ENCODE peak calls at places on chromosomes 1 and 21, in six cellular contexts. One of them, this sample, is unnamed.
A peak's percentile ranks its signal among the peaks of the same experiment; 100 is the strongest.

GRCh38 chr1:186775881-186776560 is 52.7 kb upstream of the PLA2G4A start:
- DNase-seq in substantia nigra: no peak
- DNase-seq in activated CD4-positive, alpha-beta T cell treated with anti-CD3 and anti-CD28 coated beads for 24 hours: no peak
- DNase-seq in LoVo: no peak
- DNase-seq in body of pancreas: no peak
- DNase-seq in kidney glomerular epithelial cell: no peak
- DNase-seq in this sample: no peak

GRCh38 chr1:167651161-167651693 is 21.2 kb downstream of the RCSD1 start:
- DNase-seq in substantia nigra: no peak
- DNase-seq in body of pancreas: no peak
- DNase-seq in LoVo: no peak
- DNase-seq in activated CD4-positive, alpha-beta T cell treated with anti-CD3 and anti-CD28 coated beads for 24 hours: no peak
- DNase-seq in kidney glomerular epithelial cell: no peak
- DNase-seq in this sample: no peak

GRCh38 chr1:11492235-11492634 is 13.3 kb downstream of the DISP3 start:
- DNase-seq in activated CD4-positive, alpha-beta T cell treated with anti-CD3 and anti-CD28 coated beads for 24 hours: no peak
- DNase-seq in LoVo: no peak
- DNase-seq in kidney glomerular epithelial cell: no peak
- DNase-seq in body of pancreas: no peak
- DNase-seq in substantia nigra: no peak
- DNase-seq in this sample: no peak

GRCh38 chr1:37663426-37664000 is 28.8 kb upstream of the CDCA8 start:
- DNase-seq in body of pancreas: no peak
- DNase-seq in substantia nigra: no peak
- DNase-seq in activated CD4-positive, alpha-beta T cell treated with anti-CD3 and anti-CD28 coated beads for 24 hours: no peak
- DNase-seq in LoVo: no peak
- DNase-seq in kidney glomerular epithelial cell: no peak
- DNase-seq in this sample: no peak

GRCh38 chr1:116906812-116907211 is 2.9 kb upstream of the PTGFRN start:
- DNase-seq in kidney glomerular epithelial cell: no peak
- DNase-seq in substantia nigra: no peak
- DNase-seq in LoVo: no peak
- DNase-seq in body of pancreas: no peak
- DNase-seq in activated CD4-positive, alpha-beta T cell treated with anti-CD3 and anti-CD28 coated beads for 24 hours: no peak
- DNase-seq in this sample: no peak

GRCh38 chr1:61853545-61853944 is 111.3 kb downstream of the PATJ start:
- DNase-seq in kidney glomerular epithelial cell: no peak
- DNase-seq in activated CD4-positive, alpha-beta T cell treated with anti-CD3 and anti-CD28 coated beads for 24 hours: no peak
- DNase-seq in LoVo: no peak
- DNase-seq in body of pancreas: no peak
- DNase-seq in substantia nigra: no peak
- DNase-seq in this sample: no peak

GRCh38 chr1:33390550-33390949 is 40.3 kb downstream of the PHC2 start:
- DNase-seq in substantia nigra: no peak
- DNase-seq in kidney glomerular epithelial cell: no peak
- DNase-seq in LoVo: no peak
- DNase-seq in activated CD4-positive, alpha-beta T cell treated with anti-CD3 and anti-CD28 coated beads for 24 hours: no peak
- DNase-seq in body of pancreas: no peak
- DNase-seq in this sample: no peak

GRCh38 chr1:235411489-235412486 is 44.6 kb downstream of the TBCE start:
- DNase-seq in body of pancreas: peak; percentile 16
- DNase-seq in kidney glomerular epithelial cell: no peak
- DNase-seq in activated CD4-positive, alpha-beta T cell treated with anti-CD3 and anti-CD28 coated beads for 24 hours: no peak
- DNase-seq in LoVo: peak; percentile 17
- DNase-seq in substantia nigra: no peak
- DNase-seq in this sample: peak; percentile 68

GRCh38 chr1:213122514-213122929 is 71.5 kb downstream of the RPS6KC1 start:
- DNase-seq in LoVo: peak; percentile 59
- DNase-seq in activated CD4-positive, alpha-beta T cell treated with anti-CD3 and anti-CD28 coated beads for 24 hours: no peak
- DNase-seq in substantia nigra: no peak
- DNase-seq in body of pancreas: no peak
- DNase-seq in kidney glomerular epithelial cell: peak; percentile 43
- DNase-seq in this sample: peak; percentile 18

GRCh38 chr1:145978477-145978859 is 14.0 kb downstream of the POLR3GL start:
- DNase-seq in substantia nigra: no peak
- DNase-seq in body of pancreas: no peak
- DNase-seq in LoVo: no peak
- DNase-seq in activated CD4-positive, alpha-beta T cell treated with anti-CD3 and anti-CD28 coated beads for 24 hours: no peak
- DNase-seq in kidney glomerular epithelial cell: no peak
- DNase-seq in this sample: no peak

GRCh38 chr21:42219606-42220137 is 732 bp downstream of the ABCG1 start:
- DNase-seq in substantia nigra: no peak
- DNase-seq in kidney glomerular epithelial cell: no peak
- DNase-seq in body of pancreas: no peak
- DNase-seq in activated CD4-positive, alpha-beta T cell treated with anti-CD3 and anti-CD28 coated beads for 24 hours: no peak
- DNase-seq in LoVo: no peak
- DNase-seq in this sample: no peak

GRCh38 chr1:223665592-223666312 is at the start of gene CAPN8:
- DNase-seq in LoVo: peak; percentile 89
- DNase-seq in activated CD4-positive, alpha-beta T cell treated with anti-CD3 and anti-CD28 coated beads for 24 hours: no peak
- DNase-seq in substantia nigra: no peak
- DNase-seq in body of pancreas: peak; percentile 48
- DNase-seq in kidney glomerular epithelial cell: no peak
- DNase-seq in this sample: no peak

GRCh38 chr1:3676581-3677410 is 24.5 kb downstream of the TP73 start:
- DNase-seq in kidney glomerular epithelial cell: no peak
- DNase-seq in body of pancreas: no peak
- DNase-seq in substantia nigra: no peak
- DNase-seq in LoVo: no peak
- DNase-seq in activated CD4-positive, alpha-beta T cell treated with anti-CD3 and anti-CD28 coated beads for 24 hours: no peak
- DNase-seq in this sample: no peak

GRCh38 chr1:62707746-62708123 is 19.5 kb upstream of the DOCK7 start:
- DNase-seq in LoVo: no peak
- DNase-seq in kidney glomerular epithelial cell: no peak
- DNase-seq in substantia nigra: no peak
- DNase-seq in body of pancreas: peak; percentile 49
- DNase-seq in activated CD4-positive, alpha-beta T cell treated with anti-CD3 and anti-CD28 coated beads for 24 hours: no peak
- DNase-seq in this sample: no peak

GRCh38 chr1:43783671-43784205 is 76.4 kb downstream of the ST3GAL3 start:
- DNase-seq in LoVo: peak; percentile 80
- DNase-seq in body of pancreas: no peak
- DNase-seq in substantia nigra: no peak
- DNase-seq in activated CD4-positive, alpha-beta T cell treated with anti-CD3 and anti-CD28 coated beads for 24 hours: no peak
- DNase-seq in kidney glomerular epithelial cell: peak; percentile 8
- DNase-seq in this sample: no peak

GRCh38 chr1:15969321-15969880 is 6.5 kb downstream of the ZBTB17 start:
- DNase-seq in body of pancreas: no peak
- DNase-seq in kidney glomerular epithelial cell: no peak
- DNase-seq in activated CD4-positive, alpha-beta T cell treated with anti-CD3 and anti-CD28 coated beads for 24 hours: no peak
- DNase-seq in LoVo: no peak
- DNase-seq in substantia nigra: no peak
- DNase-seq in this sample: no peak

GRCh38 chr1:12434174-12434573 is 183.8 kb downstream of the DHRS3 start:
- DNase-seq in kidney glomerular epithelial cell: peak; percentile 49
- DNase-seq in activated CD4-positive, alpha-beta T cell treated with anti-CD3 and anti-CD28 coated beads for 24 hours: peak; percentile 45
- DNase-seq in body of pancreas: peak; percentile 19
- DNase-seq in substantia nigra: no peak
- DNase-seq in LoVo: no peak
- DNase-seq in this sample: no peak

GRCh38 chr1:45146833-45147232 is 59.6 kb downstream of the ZSWIM5 start:
- DNase-seq in kidney glomerular epithelial cell: no peak
- DNase-seq in LoVo: no peak
- DNase-seq in substantia nigra: no peak
- DNase-seq in body of pancreas: no peak
- DNase-seq in activated CD4-positive, alpha-beta T cell treated with anti-CD3 and anti-CD28 coated beads for 24 hours: no peak
- DNase-seq in this sample: no peak

GRCh38 chr1:207805841-207806421 is 54.1 kb downstream of the CD46 start:
- DNase-seq in substantia nigra: no peak
- DNase-seq in LoVo: no peak
- DNase-seq in activated CD4-positive, alpha-beta T cell treated with anti-CD3 and anti-CD28 coated beads for 24 hours: no peak
- DNase-seq in kidney glomerular epithelial cell: peak; percentile 16
- DNase-seq in body of pancreas: peak; percentile 81
- DNase-seq in this sample: peak; percentile 67

GRCh38 chr1:16631248-16632043 is 18.1 kb upstream of the NBPF1 start:
- DNase-seq in LoVo: no peak
- DNase-seq in activated CD4-positive, alpha-beta T cell treated with anti-CD3 and anti-CD28 coated beads for 24 hours: no peak
- DNase-seq in kidney glomerular epithelial cell: no peak
- DNase-seq in substantia nigra: no peak
- DNase-seq in body of pancreas: peak; percentile 14
- DNase-seq in this sample: no peak

GRCh38 chr1:150578278-150579109 is 916 bp downstream of the MCL1 start:
- DNase-seq in kidney glomerular epithelial cell: peak; percentile 41
- DNase-seq in substantia nigra: no peak
- DNase-seq in LoVo: peak; percentile 69
- DNase-seq in body of pancreas: peak; percentile 41
- DNase-seq in activated CD4-positive, alpha-beta T cell treated with anti-CD3 and anti-CD28 coated beads for 24 hours: no peak
- DNase-seq in this sample: no peak

GRCh38 chr1:247007511-247008405 is at the start of gene ZNF695:
- DNase-seq in activated CD4-positive, alpha-beta T cell treated with anti-CD3 and anti-CD28 coated beads for 24 hours: peak; percentile 39
- DNase-seq in kidney glomerular epithelial cell: peak; percentile 86
- DNase-seq in body of pancreas: peak; percentile 87
- DNase-seq in substantia nigra: peak; percentile 76
- DNase-seq in LoVo: peak; percentile 96
- DNase-seq in this sample: peak; percentile 58

GRCh38 chr21:18384771-18385170 is 18.8 kb downstream of the TMPRSS15 start:
- DNase-seq in kidney glomerular epithelial cell: peak; percentile 24
- DNase-seq in body of pancreas: no peak
- DNase-seq in substantia nigra: no peak
- DNase-seq in LoVo: peak; percentile 27
- DNase-seq in activated CD4-positive, alpha-beta T cell treated with anti-CD3 and anti-CD28 coated beads for 24 hours: no peak
- DNase-seq in this sample: no peak

GRCh38 chr1:96804649-96805048 is 83.1 kb downstream of the PTBP2 start:
- DNase-seq in body of pancreas: no peak
- DNase-seq in LoVo: no peak
- DNase-seq in kidney glomerular epithelial cell: no peak
- DNase-seq in substantia nigra: peak; percentile 0
- DNase-seq in activated CD4-positive, alpha-beta T cell treated with anti-CD3 and anti-CD28 coated beads for 24 hours: no peak
- DNase-seq in this sample: no peak

GRCh38 chr1:53913352-53914043 is 19.5 kb downstream of the DIO1 start:
- DNase-seq in substantia nigra: no peak
- DNase-seq in kidney glomerular epithelial cell: no peak
- DNase-seq in body of pancreas: no peak
- DNase-seq in activated CD4-positive, alpha-beta T cell treated with anti-CD3 and anti-CD28 coated beads for 24 hours: no peak
- DNase-seq in LoVo: no peak
- DNase-seq in this sample: no peak

GRCh38 chr1:116506132-116507004 is 64.5 kb downstream of the CD58 start:
- DNase-seq in body of pancreas: no peak
- DNase-seq in activated CD4-positive, alpha-beta T cell treated with anti-CD3 and anti-CD28 coated beads for 24 hours: no peak
- DNase-seq in kidney glomerular epithelial cell: no peak
- DNase-seq in LoVo: peak; percentile 75
- DNase-seq in substantia nigra: no peak
- DNase-seq in this sample: no peak

GRCh38 chr1:46653405-46653853 is 14.7 kb downstream of the ATPAF1 start:
- DNase-seq in activated CD4-positive, alpha-beta T cell treated with anti-CD3 and anti-CD28 coated beads for 24 hours: no peak
- DNase-seq in substantia nigra: no peak
- DNase-seq in body of pancreas: no peak
- DNase-seq in kidney glomerular epithelial cell: no peak
- DNase-seq in LoVo: peak; percentile 25
- DNase-seq in this sample: no peak

GRCh38 chr1:174883361-174883760 is 116.4 kb upstream of the CACYBP start:
- DNase-seq in substantia nigra: no peak
- DNase-seq in activated CD4-positive, alpha-beta T cell treated with anti-CD3 and anti-CD28 coated beads for 24 hours: no peak
- DNase-seq in body of pancreas: no peak
- DNase-seq in kidney glomerular epithelial cell: peak; percentile 6
- DNase-seq in LoVo: no peak
- DNase-seq in this sample: no peak

GRCh38 chr1:235714205-235714897 is 64.8 kb upstream of the GNG4 start:
- DNase-seq in kidney glomerular epithelial cell: no peak
- DNase-seq in LoVo: no peak
- DNase-seq in substantia nigra: no peak
- DNase-seq in activated CD4-positive, alpha-beta T cell treated with anti-CD3 and anti-CD28 coated beads for 24 hours: no peak
- DNase-seq in body of pancreas: no peak
- DNase-seq in this sample: no peak

GRCh38 chr1:53521900-53522552 is 62.8 kb downstream of the DMRTB1 start:
- DNase-seq in activated CD4-positive, alpha-beta T cell treated with anti-CD3 and anti-CD28 coated beads for 24 hours: no peak
- DNase-seq in body of pancreas: no peak
- DNase-seq in kidney glomerular epithelial cell: no peak
- DNase-seq in LoVo: no peak
- DNase-seq in substantia nigra: no peak
- DNase-seq in this sample: no peak

GRCh38 chr1:23555949-23556640 is 3.2 kb downstream of the ID3 start:
- DNase-seq in LoVo: no peak
- DNase-seq in body of pancreas: peak; percentile 51
- DNase-seq in activated CD4-positive, alpha-beta T cell treated with anti-CD3 and anti-CD28 coated beads for 24 hours: no peak
- DNase-seq in substantia nigra: no peak
- DNase-seq in kidney glomerular epithelial cell: peak; percentile 94
- DNase-seq in this sample: no peak

GRCh38 chr1:145717833-145718232 is 1.5 kb upstream of the CD160 start:
- DNase-seq in substantia nigra: no peak
- DNase-seq in body of pancreas: peak; percentile 68
- DNase-seq in LoVo: no peak
- DNase-seq in kidney glomerular epithelial cell: no peak
- DNase-seq in activated CD4-positive, alpha-beta T cell treated with anti-CD3 and anti-CD28 coated beads for 24 hours: no peak
- DNase-seq in this sample: no peak

GRCh38 chr1:38005195-38006007 is at the start of gene FHL3:
- DNase-seq in kidney glomerular epithelial cell: peak; percentile 35
- DNase-seq in LoVo: peak; percentile 40
- DNase-seq in substantia nigra: no peak
- DNase-seq in body of pancreas: peak; percentile 85
- DNase-seq in activated CD4-positive, alpha-beta T cell treated with anti-CD3 and anti-CD28 coated beads for 24 hours: peak; percentile 37
- DNase-seq in this sample: no peak

GRCh38 chr1:36323636-36324321 is at the start of gene EVA1B:
- DNase-seq in kidney glomerular epithelial cell: peak; percentile 65
- DNase-seq in substantia nigra: peak; percentile 39
- DNase-seq in body of pancreas: peak; percentile 73
- DNase-seq in activated CD4-positive, alpha-beta T cell treated with anti-CD3 and anti-CD28 coated beads for 24 hours: no peak
- DNase-seq in LoVo: peak; percentile 64
- DNase-seq in this sample: no peak

GRCh38 chr1:30743584-30744059 is 14.0 kb downstream of the LAPTM5 start:
- DNase-seq in activated CD4-positive, alpha-beta T cell treated with anti-CD3 and anti-CD28 coated beads for 24 hours: no peak
- DNase-seq in body of pancreas: no peak
- DNase-seq in substantia nigra: no peak
- DNase-seq in kidney glomerular epithelial cell: no peak
- DNase-seq in LoVo: no peak
- DNase-seq in this sample: no peak

GRCh38 chr1:116710326-116711060 is 43.0 kb upstream of the IGSF3 start:
- DNase-seq in activated CD4-positive, alpha-beta T cell treated with anti-CD3 and anti-CD28 coated beads for 24 hours: no peak
- DNase-seq in body of pancreas: no peak
- DNase-seq in substantia nigra: peak; percentile 12
- DNase-seq in LoVo: no peak
- DNase-seq in kidney glomerular epithelial cell: no peak
- DNase-seq in this sample: no peak

GRCh38 chr1:181807251-181807650 is 254.3 kb downstream of the ZNF648 start:
- DNase-seq in body of pancreas: no peak
- DNase-seq in kidney glomerular epithelial cell: no peak
- DNase-seq in LoVo: no peak
- DNase-seq in substantia nigra: no peak
- DNase-seq in activated CD4-positive, alpha-beta T cell treated with anti-CD3 and anti-CD28 coated beads for 24 hours: no peak
- DNase-seq in this sample: no peak

GRCh38 chr1:57146100-57146499 is 180.3 kb upstream of the C8B start:
- DNase-seq in substantia nigra: no peak
- DNase-seq in activated CD4-positive, alpha-beta T cell treated with anti-CD3 and anti-CD28 coated beads for 24 hours: no peak
- DNase-seq in kidney glomerular epithelial cell: no peak
- DNase-seq in body of pancreas: no peak
- DNase-seq in LoVo: no peak
- DNase-seq in this sample: no peak